ENCODE peak calls at places on chromosomes 11 and 22, in ten cellular contexts. M is trophoblast cell; U is spleen; D is heart right ventricle; A is cardiac muscle cell; C is CD8-positive, alpha-beta memory T cell; L is left ventricle myocardium inferior; T is fibroblast of lung; R is colonic mucosa; X is CD4-positive, CD25-positive, alpha-beta regulatory T cell. V is an unnamed sample.

GRCh38 chr11:121892131-121892681 is 223.8 kb downstream of the BLID start:
- DNase-seq in M (peak; percentile 77), U (no peak), D (peak; percentile 33), A (peak; percentile 12), C (no peak), L (peak; percentile 30), T (peak; percentile 81), R (no peak), X (no peak), V (no peak)

GRCh38 chr11:35662061-35662648 is 420 bp upstream of the TRIM44 start:
- DNase-seq in M (no peak), U (no peak), D (no peak), A (no peak), C (peak; percentile 55), L (no peak), T (no peak), R (no peak), X (no peak), V (no peak)

GRCh38 chr11:45512749-45513148 is 152.7 kb downstream of the CHST1 start:
- DNase-seq in M (no peak), U (no peak), D (no peak), A (no peak), C (no peak), L (no peak), T (no peak), R (no peak), X (no peak), V (no peak)

GRCh38 chr22:24486501-24486921 is 8.6 kb upstream of the UPB1 start:
- DNase-seq in M (no peak), U (no peak), D (no peak), A (no peak), C (no peak), L (no peak), T (peak; percentile 97), R (no peak), X (no peak), V (no peak)

GRCh38 chr11:114075891-114076441 is 16.5 kb downstream of the ZBTB16 start:
- DNase-seq in M (peak; percentile 51), U (no peak), D (no peak), A (peak; percentile 54), C (peak; percentile 55), L (no peak), T (peak; percentile 12), R (no peak), X (no peak), V (peak; percentile 42)

GRCh38 chr11:34869425-34869824 is 46.8 kb downstream of the APIP start:
- DNase-seq in M (no peak), U (no peak), D (no peak), A (no peak), C (no peak), L (no peak), T (no peak), R (no peak), X (no peak), V (no peak)

GRCh38 chr22:40436460-40437431 is 66.4 kb downstream of the SGSM3 start:
- DNase-seq in M (peak; percentile 77), U (no peak), D (no peak), A (peak; percentile 57), C (no peak), L (peak; percentile 41), T (peak; percentile 63), R (no peak), X (no peak), V (no peak)

GRCh38 chr11:26778000-26778757 is 56.3 kb upstream of the SLC5A12 start:
- DNase-seq in M (no peak), U (no peak), D (no peak), A (no peak), C (no peak), L (no peak), T (peak; percentile 91), R (no peak), X (no peak), V (no peak)

GRCh38 chr11:736431-736830 is 10.8 kb upstream of the TALDO1 start:
- DNase-seq in M (peak; percentile 83), U (no peak), D (no peak), A (no peak), C (no peak), L (no peak), T (no peak), R (no peak), X (no peak), V (no peak)

GRCh38 chr11:92380882-92381281 is 156.3 kb downstream of the FAT3 start:
- DNase-seq in M (no peak), U (no peak), D (no peak), A (no peak), C (no peak), L (no peak), T (peak; percentile 82), R (no peak), X (no peak), V (no peak)

GRCh38 chr22:33605686-33606085 is 314.6 kb downstream of the LARGE1 start:
- DNase-seq in M (no peak), U (no peak), D (no peak), A (peak; percentile 88), C (no peak), L (peak; percentile 49), T (no peak), R (no peak), X (no peak), V (no peak)

GRCh38 chr11:10623797-10624761 is 55.6 kb upstream of the LYVE1 start:
- DNase-seq in M (peak; percentile 31), U (peak; percentile 77), D (no peak), A (peak; percentile 40), C (no peak), L (no peak), T (no peak), R (no peak), X (no peak), V (peak; percentile 30)

GRCh38 chr22:50302564-50302963 is 4.9 kb downstream of the PLXNB2 start:
- DNase-seq in M (no peak), U (no peak), D (peak; percentile 49), A (peak; percentile 91), C (no peak), L (no peak), T (no peak), R (no peak), X (no peak), V (no peak)

GRCh38 chr22:28025333-28025732 is 106.3 kb upstream of the PITPNB start:
- DNase-seq in M (no peak), U (peak; percentile 6), D (no peak), A (no peak), C (no peak), L (peak; percentile 1), T (no peak), R (peak; percentile 2), X (no peak), V (peak; percentile 6)

GRCh38 chr22:28241637-28242290 is 322.7 kb upstream of the PITPNB start:
- DNase-seq in M (no peak), U (no peak), D (no peak), A (no peak), C (no peak), L (no peak), T (no peak), R (no peak), X (no peak), V (no peak)

GRCh38 chr11:44221486-44221885 is 88.5 kb downstream of the ALX4 start:
- DNase-seq in M (no peak), U (no peak), D (no peak), A (no peak), C (no peak), L (no peak), T (peak; percentile 64), R (no peak), X (no peak), V (no peak)

GRCh38 chr11:86644291-86644690 is 28.1 kb downstream of the ME3 start:
- DNase-seq in M (no peak), U (no peak), D (no peak), A (no peak), C (no peak), L (no peak), T (peak; percentile 50), R (no peak), X (no peak), V (no peak)

GRCh38 chr11:112310414-112310813 is 49.8 kb upstream of the PLET1 start:
- DNase-seq in M (no peak), U (no peak), D (no peak), A (no peak), C (no peak), L (no peak), T (no peak), R (no peak), X (no peak), V (no peak)

GRCh38 chr22:36853407-36854099 is 7.3 kb upstream of the NCF4 start:
- DNase-seq in M (peak; percentile 69), U (peak; percentile 96), D (peak; percentile 83), A (peak; percentile 51), C (peak; percentile 88), L (peak; percentile 65), T (peak; percentile 18), R (peak; percentile 75), X (peak; percentile 75), V (no peak)

DNA sequence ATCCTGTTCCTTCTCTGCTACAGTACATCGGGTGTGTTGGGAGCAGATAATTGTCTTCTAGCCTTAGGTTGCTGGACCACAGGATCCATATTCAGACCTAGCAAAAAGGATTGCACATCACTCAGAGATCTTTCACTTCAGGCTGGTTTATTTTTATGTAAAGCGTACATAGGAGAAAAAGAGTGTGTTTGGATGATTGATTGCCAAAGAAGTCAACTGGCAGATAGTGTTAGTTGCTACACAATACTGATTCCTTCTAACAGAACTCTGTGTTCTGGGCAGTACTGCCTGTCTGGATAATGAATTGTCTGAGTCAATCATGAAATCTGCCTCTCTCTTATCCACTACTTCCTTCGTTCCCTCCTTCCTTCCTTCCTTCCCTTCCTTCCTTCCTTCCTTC is 31.0 kb upstream of the PGM2L1 start:
- DNase-seq in M (no peak), U (no peak), D (no peak), A (no peak), C (no peak), L (no peak), T (no peak), R (no peak), X (no peak), V (no peak)
- H3K27ac ChIP-seq in M (no peak overlapping the region), U (no peak overlapping the region), D (no peak overlapping the region), A (no peak overlapping the region), C (no peak overlapping the region), L (no peak overlapping the region), T (no peak overlapping the region), R (no peak overlapping the region), X (no peak overlapping the region), V (no peak overlapping the region)

GRCh38 chr22:49193901-49194465 is 633.7 kb downstream of the BRD1 start:
- DNase-seq in M (no peak), U (peak; percentile 50), D (no peak), A (no peak), C (peak; percentile 1), L (no peak), T (no peak), R (no peak), X (no peak), V (no peak)
- H3K27me3 ChIP-seq in M (no peaks in the 10 kb centered on the region), U (no peaks in the 10 kb centered on the region), D (peaks cover under 1% of the 10 kb centered on the region), A (peaks cover 4% of the 10 kb centered on the region), C (no peaks in the 10 kb centered on the region), L (peaks cover 36% of the 10 kb centered on the region), T (no peaks in the 10 kb centered on the region), R (no peaks in the 10 kb centered on the region), X (no peaks in the 10 kb centered on the region), V (no peaks in the 10 kb centered on the region)

GRCh38 chr11:69644071-69644961 is 3.4 kb downstream of the CCND1 start:
- DNase-seq in M (no peak), U (peak; percentile 81), D (peak; percentile 87), A (peak; percentile 74), C (no peak), L (peak; percentile 82), T (peak; percentile 94), R (peak; percentile 76), X (no peak), V (peak; percentile 70)
- H3K27ac ChIP-seq in M (no peak overlapping the region), U (no peak overlapping the region), D (peak overlapping the region; percentile 99), A (no peak overlapping the region), C (no peak overlapping the region), L (peak overlapping the region; percentile 99), T (peak overlapping the region; percentile 95), R (no peak overlapping the region), X (no peak overlapping the region), V (no peak overlapping the region)

GRCh38 chr11:75562048-75562835 is at the start of gene SERPINH1:
- DNase-seq in M (peak; percentile 82), U (peak; percentile 90), D (peak; percentile 88), A (peak; percentile 91), C (peak; percentile 72), L (peak; percentile 89), T (peak; percentile 87), R (peak; percentile 90), X (peak; percentile 53), V (peak; percentile 90)
- H3K27me3 ChIP-seq in M (no peaks in the 10 kb centered on the region), U (no peaks in the 10 kb centered on the region), D (no peaks in the 10 kb centered on the region), A (no peaks in the 10 kb centered on the region), C (no peaks in the 10 kb centered on the region), L (no peaks in the 10 kb centered on the region), T (no peaks in the 10 kb centered on the region), R (no peaks in the 10 kb centered on the region), X (no peaks in the 10 kb centered on the region), V (no peaks in the 10 kb centered on the region)